ENCODE peak calls at places on chromosomes 4 and X, in ten cellular contexts. One of them, this sample, is unnamed.

GRCh38 chr4:141853091-141853734 is 216.8 kb downstream of the IL15 start:
- DNase-seq in pancreas: peak; percentile 38
- DNase-seq in left ventricle myocardium inferior: no peak
- DNase-seq in heart left ventricle: no peak
- DNase-seq in breast epithelium: no peak
- DNase-seq in endodermal cell: no peak
- DNase-seq in sigmoid colon: no peak
- DNase-seq in A673: no peak
- DNase-seq in RWPE2: peak; percentile 81
- DNase-seq in left lung: no peak
- DNase-seq in this sample: no peak

GRCh38 chrX:23952984-23953907 is 45.4 kb downstream of the CXorf58 start:
- DNase-seq in pancreas: no peak
- DNase-seq in left ventricle myocardium inferior: no peak
- DNase-seq in heart left ventricle: no peak
- DNase-seq in breast epithelium: no peak
- DNase-seq in endodermal cell: peak; percentile 81
- DNase-seq in sigmoid colon: no peak
- DNase-seq in A673: peak; percentile 77
- DNase-seq in RWPE2: no peak
- DNase-seq in left lung: no peak
- DNase-seq in this sample: no peak

GRCh38 chr4:28436191-28437080 is 1575.8 kb downstream of the STIM2 start:
- DNase-seq in pancreas: no peak
- DNase-seq in left ventricle myocardium inferior: no peak
- DNase-seq in heart left ventricle: no peak
- DNase-seq in breast epithelium: no peak
- DNase-seq in endodermal cell: peak; percentile 63
- DNase-seq in sigmoid colon: no peak
- DNase-seq in A673: no peak
- DNase-seq in RWPE2: no peak
- DNase-seq in left lung: no peak
- DNase-seq in this sample: no peak

GRCh38 chr4:109967798-109968520 is 55.3 kb downstream of the EGF start:
- DNase-seq in pancreas: no peak
- DNase-seq in left ventricle myocardium inferior: no peak
- DNase-seq in heart left ventricle: no peak
- DNase-seq in breast epithelium: no peak
- DNase-seq in endodermal cell: no peak
- DNase-seq in sigmoid colon: no peak
- DNase-seq in A673: no peak
- DNase-seq in RWPE2: no peak
- DNase-seq in left lung: no peak
- DNase-seq in this sample: no peak

GRCh38 chr4:148397006-148397673 is 45.1 kb downstream of the NR3C2 start:
- DNase-seq in pancreas: peak; percentile 11
- DNase-seq in left ventricle myocardium inferior: no peak
- DNase-seq in heart left ventricle: no peak
- DNase-seq in breast epithelium: no peak
- DNase-seq in endodermal cell: no peak
- DNase-seq in sigmoid colon: no peak
- DNase-seq in A673: no peak
- DNase-seq in RWPE2: no peak
- DNase-seq in left lung: no peak
- DNase-seq in this sample: no peak

GRCh38 chr4:169909897-169910296 is 116.3 kb downstream of the MFAP3L start:
- DNase-seq in pancreas: no peak
- DNase-seq in left ventricle myocardium inferior: no peak
- DNase-seq in heart left ventricle: no peak
- DNase-seq in breast epithelium: no peak
- DNase-seq in endodermal cell: no peak
- DNase-seq in sigmoid colon: no peak
- DNase-seq in A673: no peak
- DNase-seq in RWPE2: no peak
- DNase-seq in left lung: no peak
- DNase-seq in this sample: no peak

GRCh38 chrX:13059269-13059668 is 14.8 kb upstream of the FAM9C start:
- DNase-seq in pancreas: no peak
- DNase-seq in left ventricle myocardium inferior: no peak
- DNase-seq in heart left ventricle: no peak
- DNase-seq in breast epithelium: no peak
- DNase-seq in endodermal cell: no peak
- DNase-seq in sigmoid colon: no peak
- DNase-seq in A673: no peak
- DNase-seq in RWPE2: no peak
- DNase-seq in left lung: no peak
- DNase-seq in this sample: no peak

GRCh38 chr4:147361726-147362125 is 119.2 kb upstream of the EDNRA start:
- DNase-seq in pancreas: no peak
- DNase-seq in left ventricle myocardium inferior: no peak
- DNase-seq in heart left ventricle: peak; percentile 46
- DNase-seq in breast epithelium: no peak
- DNase-seq in endodermal cell: no peak
- DNase-seq in sigmoid colon: no peak
- DNase-seq in A673: peak; percentile 44
- DNase-seq in RWPE2: no peak
- DNase-seq in left lung: peak; percentile 46
- DNase-seq in this sample: no peak

GRCh38 chr4:98687876-98688275 is 29.5 kb upstream of the TSPAN5 start:
- DNase-seq in pancreas: no peak
- DNase-seq in left ventricle myocardium inferior: no peak
- DNase-seq in heart left ventricle: no peak
- DNase-seq in breast epithelium: no peak
- DNase-seq in endodermal cell: no peak
- DNase-seq in sigmoid colon: no peak
- DNase-seq in A673: no peak
- DNase-seq in RWPE2: no peak
- DNase-seq in left lung: no peak
- DNase-seq in this sample: no peak

GRCh38 chr4:142043509-142043908 is 407.1 kb downstream of the IL15 start:
- DNase-seq in pancreas: no peak
- DNase-seq in left ventricle myocardium inferior: no peak
- DNase-seq in heart left ventricle: no peak
- DNase-seq in breast epithelium: no peak
- DNase-seq in endodermal cell: no peak
- DNase-seq in sigmoid colon: no peak
- DNase-seq in A673: no peak
- DNase-seq in RWPE2: no peak
- DNase-seq in left lung: no peak
- DNase-seq in this sample: no peak

GRCh38 chr4:1010522-1011021 is 854 bp upstream of the FGFRL1 start:
- DNase-seq in pancreas: peak; percentile 60
- DNase-seq in left ventricle myocardium inferior: peak; percentile 69
- DNase-seq in heart left ventricle: peak; percentile 49
- DNase-seq in breast epithelium: no peak
- DNase-seq in endodermal cell: peak; percentile 81
- DNase-seq in sigmoid colon: peak; percentile 90
- DNase-seq in A673: peak; percentile 65
- DNase-seq in RWPE2: peak; percentile 87
- DNase-seq in left lung: peak; percentile 77
- DNase-seq in this sample: no peak

GRCh38 chr4:41366911-41367517 is 110.3 kb downstream of the UCHL1 start:
- DNase-seq in pancreas: no peak
- DNase-seq in left ventricle myocardium inferior: no peak
- DNase-seq in heart left ventricle: no peak
- DNase-seq in breast epithelium: no peak
- DNase-seq in endodermal cell: no peak
- DNase-seq in sigmoid colon: no peak
- DNase-seq in A673: peak; percentile 16
- DNase-seq in RWPE2: no peak
- DNase-seq in left lung: no peak
- DNase-seq in this sample: peak; percentile 60

GRCh38 chr4:1026115-1026514 is 14.7 kb downstream of the FGFRL1 start:
- DNase-seq in pancreas: peak; percentile 74
- DNase-seq in left ventricle myocardium inferior: peak; percentile 39
- DNase-seq in heart left ventricle: peak; percentile 43
- DNase-seq in breast epithelium: no peak
- DNase-seq in endodermal cell: peak; percentile 83
- DNase-seq in sigmoid colon: no peak
- DNase-seq in A673: no peak
- DNase-seq in RWPE2: no peak
- DNase-seq in left lung: no peak
- DNase-seq in this sample: peak; percentile 63

DNA sequence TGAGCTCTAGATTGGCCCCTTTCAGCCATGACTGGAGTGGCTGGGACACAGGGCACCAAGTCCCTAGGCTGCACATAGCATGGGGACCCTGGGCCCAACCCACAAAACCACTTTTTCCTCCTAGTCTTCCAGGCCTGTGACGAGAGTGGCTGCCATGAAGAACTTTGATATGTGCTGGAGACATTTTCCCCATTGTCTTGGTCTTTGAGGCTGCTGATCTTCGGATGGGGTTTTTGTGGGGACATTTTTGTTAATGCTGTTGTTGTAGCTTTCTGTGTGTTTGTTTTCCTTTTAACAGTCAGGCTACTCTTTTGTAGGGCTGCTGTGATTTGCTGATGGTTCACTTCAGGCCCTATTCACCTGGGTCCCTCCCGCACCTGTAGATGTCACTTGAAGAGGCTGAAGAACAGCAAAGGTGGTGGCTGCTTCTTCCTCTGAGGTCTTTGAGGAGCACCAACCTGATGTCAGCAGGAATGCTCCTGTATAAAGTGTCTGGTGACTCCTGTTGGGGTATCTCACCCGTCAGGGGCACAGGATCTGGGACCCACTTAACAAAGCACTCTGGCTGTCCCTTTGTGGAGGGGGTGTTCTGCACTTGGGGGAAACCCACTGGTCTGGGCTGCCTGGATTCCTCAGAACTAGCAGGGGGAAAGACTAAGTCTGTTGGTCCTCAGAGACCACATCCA is 49.6 kb upstream of the GRID2 start:
- DNase-seq in pancreas: no peak
- DNase-seq in left ventricle myocardium inferior: no peak
- DNase-seq in heart left ventricle: no peak
- DNase-seq in breast epithelium: no peak
- DNase-seq in endodermal cell: peak; percentile 63
- DNase-seq in sigmoid colon: no peak
- DNase-seq in A673: no peak
- DNase-seq in RWPE2: no peak
- DNase-seq in left lung: no peak
- DNase-seq in this sample: no peak
- H3K9me3 ChIP-seq in pancreas: no peaks in the 10 kb centered on the region
- H3K9me3 ChIP-seq in left ventricle myocardium inferior: peaks cover 51% of the 10 kb centered on the region
- H3K9me3 ChIP-seq in heart left ventricle: peaks cover 22% of the 10 kb centered on the region
- H3K9me3 ChIP-seq in breast epithelium: peaks cover 13% of the 10 kb centered on the region
- H3K9me3 ChIP-seq in endodermal cell: peaks cover 48% of the 10 kb centered on the region
- H3K9me3 ChIP-seq in sigmoid colon: no peaks in the 10 kb centered on the region
- H3K9me3 ChIP-seq in A673: no peaks in the 10 kb centered on the region
- H3K9me3 ChIP-seq in RWPE2: no peaks in the 10 kb centered on the region
- H3K9me3 ChIP-seq in left lung: peaks cover 41% of the 10 kb centered on the region
- H3K9me3 ChIP-seq in this sample: peaks cover 17% of the 10 kb centered on the region

DNA sequence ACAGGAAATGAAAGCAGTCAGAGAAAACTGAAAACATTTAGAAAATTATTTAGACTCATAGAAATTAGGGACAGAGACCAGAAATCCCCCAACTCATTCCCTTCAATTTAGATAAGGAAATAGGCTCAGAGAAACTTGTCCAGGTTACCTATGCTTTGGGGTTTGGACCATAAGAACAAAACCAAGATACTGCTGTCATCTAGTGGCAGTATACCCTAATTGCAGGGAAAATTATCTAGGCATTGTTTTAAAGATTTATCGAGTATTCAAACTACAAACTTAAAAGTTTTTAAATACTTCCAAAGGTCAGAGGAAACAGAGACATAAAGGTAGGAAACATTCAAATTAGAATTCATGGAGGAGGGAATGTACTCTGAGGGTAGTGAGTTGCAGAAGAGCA is 67.0 kb upstream of the KLHL13 start:
- DNase-seq in pancreas: no peak
- DNase-seq in left ventricle myocardium inferior: no peak
- DNase-seq in heart left ventricle: no peak
- DNase-seq in breast epithelium: no peak
- DNase-seq in endodermal cell: no peak
- DNase-seq in sigmoid colon: no peak
- DNase-seq in A673: no peak
- DNase-seq in RWPE2: no peak
- DNase-seq in left lung: no peak
- DNase-seq in this sample: no peak
- TF ChIP-seq CTCF in pancreas: no peak
- TF ChIP-seq CTCF in left ventricle myocardium inferior: no peak
- TF ChIP-seq CTCF in heart left ventricle: no peak
- TF ChIP-seq CTCF in breast epithelium: no peak
- TF ChIP-seq CTCF in endodermal cell: peak; percentile 70
- TF ChIP-seq CTCF in sigmoid colon: no peak
- TF ChIP-seq CTCF in A673: peak; percentile 43
- TF ChIP-seq CTCF in RWPE2: no peak
- TF ChIP-seq CTCF in left lung: no peak
- TF ChIP-seq CTCF in this sample: no peak

GRCh38 chrX:47562615-47563243 is 1.7 kb downstream of the ARAF start:
- DNase-seq in pancreas: no peak
- DNase-seq in left ventricle myocardium inferior: no peak
- DNase-seq in heart left ventricle: no peak
- DNase-seq in breast epithelium: no peak
- DNase-seq in endodermal cell: peak; percentile 70
- DNase-seq in sigmoid colon: no peak
- DNase-seq in A673: peak; percentile 61
- DNase-seq in RWPE2: no peak
- DNase-seq in left lung: no peak
- DNase-seq in this sample: no peak

GRCh38 chrX:47566841-47567240 is 5.8 kb downstream of the ARAF start:
- DNase-seq in pancreas: no peak
- DNase-seq in left ventricle myocardium inferior: no peak
- DNase-seq in heart left ventricle: no peak
- DNase-seq in breast epithelium: no peak
- DNase-seq in endodermal cell: no peak
- DNase-seq in sigmoid colon: no peak
- DNase-seq in A673: no peak
- DNase-seq in RWPE2: no peak
- DNase-seq in left lung: no peak
- DNase-seq in this sample: no peak

GRCh38 chrX:47561653-47562151 is 697 bp downstream of the ARAF start:
- DNase-seq in pancreas: no peak
- DNase-seq in left ventricle myocardium inferior: no peak
- DNase-seq in heart left ventricle: no peak
- DNase-seq in breast epithelium: no peak
- DNase-seq in endodermal cell: no peak
- DNase-seq in sigmoid colon: no peak
- DNase-seq in A673: no peak
- DNase-seq in RWPE2: no peak
- DNase-seq in left lung: no peak
- DNase-seq in this sample: no peak

GRCh38 chrX:47563801-47564315 is 2.9 kb downstream of the ARAF start:
- DNase-seq in pancreas: no peak
- DNase-seq in left ventricle myocardium inferior: no peak
- DNase-seq in heart left ventricle: no peak
- DNase-seq in breast epithelium: no peak
- DNase-seq in endodermal cell: no peak
- DNase-seq in sigmoid colon: no peak
- DNase-seq in A673: no peak
- DNase-seq in RWPE2: no peak
- DNase-seq in left lung: no peak
- DNase-seq in this sample: no peak

GRCh38 chrX:47564438-47565085 is 3.6 kb downstream of the ARAF start:
- DNase-seq in pancreas: no peak
- DNase-seq in left ventricle myocardium inferior: no peak
- DNase-seq in heart left ventricle: no peak
- DNase-seq in breast epithelium: no peak
- DNase-seq in endodermal cell: peak; percentile 43
- DNase-seq in sigmoid colon: no peak
- DNase-seq in A673: no peak
- DNase-seq in RWPE2: no peak
- DNase-seq in left lung: no peak
- DNase-seq in this sample: no peak
- H3K27ac ChIP-seq in pancreas: no peak overlapping the region
- H3K27ac ChIP-seq in left ventricle myocardium inferior: no peak overlapping the region
- H3K27ac ChIP-seq in heart left ventricle: no peak overlapping the region
- H3K27ac ChIP-seq in breast epithelium: no peak overlapping the region
- H3K27ac ChIP-seq in endodermal cell: no peak overlapping the region
- H3K27ac ChIP-seq in sigmoid colon: no peak overlapping the region
- H3K27ac ChIP-seq in A673: no peak overlapping the region
- H3K27ac ChIP-seq in RWPE2: peak overlapping the region; percentile 58
- H3K27ac ChIP-seq in left lung: no peak overlapping the region
- H3K27ac ChIP-seq in this sample: no peak overlapping the region

GRCh38 chr4:184376136-184376838 is 98.1 kb downstream of the IRF2 start:
- DNase-seq in pancreas: no peak
- DNase-seq in left ventricle myocardium inferior: no peak
- DNase-seq in heart left ventricle: no peak
- DNase-seq in breast epithelium: no peak
- DNase-seq in endodermal cell: peak; percentile 15
- DNase-seq in sigmoid colon: no peak
- DNase-seq in A673: no peak
- DNase-seq in RWPE2: no peak
- DNase-seq in left lung: no peak
- DNase-seq in this sample: no peak
- H3K9me3 ChIP-seq in pancreas: no peaks in the 10 kb centered on the region
- H3K9me3 ChIP-seq in left ventricle myocardium inferior: no peaks in the 10 kb centered on the region
- H3K9me3 ChIP-seq in heart left ventricle: no peaks in the 10 kb centered on the region
- H3K9me3 ChIP-seq in breast epithelium: no peaks in the 10 kb centered on the region
- H3K9me3 ChIP-seq in endodermal cell: peaks cover 5% of the 10 kb centered on the region
- H3K9me3 ChIP-seq in sigmoid colon: no peaks in the 10 kb centered on the region
- H3K9me3 ChIP-seq in A673: peaks cover 10% of the 10 kb centered on the region
- H3K9me3 ChIP-seq in RWPE2: no peaks in the 10 kb centered on the region
- H3K9me3 ChIP-seq in left lung: no peaks in the 10 kb centered on the region
- H3K9me3 ChIP-seq in this sample: peaks cover 3% of the 10 kb centered on the region

This sample was measured in WERI-Rb-1.